ENCODE peak calls at places on chromosomes 3 and 15, in nine cellular contexts. N is omental fat pad; G is A549; E is thoracic aorta; Q is BJ; R is B cell; H is CD4-positive, alpha-beta T cell; O is K562; C is brain microvascular endothelial cell. I is an unnamed sample.

GRCh38 chr3:58404396-58404795 is 29.2 kb downstream of the PDHB start:
- DNase-seq in N (no peak), G (no peak), E (no peak), Q (no peak), R (no peak), H (no peak), O (no peak), C (peak; percentile 56), I (no peak)

GRCh38 chr15:83565553-83566159 is 88.3 kb upstream of the ADAMTSL3 start:
- DNase-seq in N (no peak), G (peak; percentile 39), E (no peak), Q (no peak), R (no peak), H (no peak), O (peak; percentile 30), C (peak; percentile 3), I (peak; percentile 33)

GRCh38 chr3:191997093-191997492 is 536.1 kb downstream of the PYDC2 start:
- DNase-seq in N (no peak), G (no peak), E (no peak), Q (no peak), R (no peak), H (no peak), O (no peak), C (no peak), I (no peak)

GRCh38 chr3:97821413-97821809 is 400 bp upstream of the CRYBG3 start:
- DNase-seq in N (no peak), G (no peak), E (peak; percentile 2), Q (no peak), R (no peak), H (peak; percentile 40), O (peak; percentile 4), C (peak; percentile 47), I (no peak)

GRCh38 chr3:41808152-41808551 is 153.8 kb downstream of the ULK4 start:
- DNase-seq in N (no peak), G (no peak), E (no peak), Q (peak; percentile 23), R (no peak), H (no peak), O (no peak), C (peak; percentile 75), I (no peak)

GRCh38 chr3:115227461-115227860 is 80.4 kb upstream of the ZBTB20 start:
- DNase-seq in N (no peak), G (no peak), E (no peak), Q (peak; percentile 88), R (no peak), H (no peak), O (no peak), C (no peak), I (no peak)

GRCh38 chr15:63979227-63979793 is 67.0 kb downstream of the DAPK2 start:
- DNase-seq in N (no peak), G (no peak), E (no peak), Q (no peak), R (no peak), H (no peak), O (no peak), C (no peak), I (no peak)

GRCh38 chr3:20683912-20684311 is 497.9 kb upstream of the SGO1 start:
- DNase-seq in N (no peak), G (no peak), E (no peak), Q (peak; percentile 71), R (no peak), H (no peak), O (no peak), C (peak; percentile 74), I (no peak)

GRCh38 chr3:191499307-191500125 is 38.6 kb downstream of the PYDC2 start:
- DNase-seq in N (no peak), G (no peak), E (no peak), Q (no peak), R (no peak), H (no peak), O (peak; percentile 12), C (peak; percentile 54), I (no peak)

GRCh38 chr3:197906850-197907187 is 43.2 kb upstream of the RPL35A start:
- DNase-seq in N (no peak), G (no peak), E (no peak), Q (no peak), R (no peak), H (no peak), O (no peak), C (no peak), I (no peak)

GRCh38 chr3:36709826-36710365 is 54.5 kb downstream of the DCLK3 start:
- DNase-seq in N (no peak), G (no peak), E (no peak), Q (no peak), R (no peak), H (no peak), O (no peak), C (no peak), I (no peak)

GRCh38 chr3:36710606-36711005 is 53.7 kb downstream of the DCLK3 start:
- DNase-seq in N (no peak), G (no peak), E (no peak), Q (no peak), R (no peak), H (no peak), O (no peak), C (no peak), I (no peak)

GRCh38 chr3:36709281-36709680 is 55.1 kb downstream of the DCLK3 start:
- DNase-seq in N (no peak), G (no peak), E (no peak), Q (no peak), R (no peak), H (no peak), O (no peak), C (no peak), I (no peak)

GRCh38 chr3:36705015-36705414 is 59.3 kb downstream of the DCLK3 start:
- DNase-seq in N (no peak), G (no peak), E (no peak), Q (no peak), R (no peak), H (no peak), O (no peak), C (no peak), I (no peak)

DNA sequence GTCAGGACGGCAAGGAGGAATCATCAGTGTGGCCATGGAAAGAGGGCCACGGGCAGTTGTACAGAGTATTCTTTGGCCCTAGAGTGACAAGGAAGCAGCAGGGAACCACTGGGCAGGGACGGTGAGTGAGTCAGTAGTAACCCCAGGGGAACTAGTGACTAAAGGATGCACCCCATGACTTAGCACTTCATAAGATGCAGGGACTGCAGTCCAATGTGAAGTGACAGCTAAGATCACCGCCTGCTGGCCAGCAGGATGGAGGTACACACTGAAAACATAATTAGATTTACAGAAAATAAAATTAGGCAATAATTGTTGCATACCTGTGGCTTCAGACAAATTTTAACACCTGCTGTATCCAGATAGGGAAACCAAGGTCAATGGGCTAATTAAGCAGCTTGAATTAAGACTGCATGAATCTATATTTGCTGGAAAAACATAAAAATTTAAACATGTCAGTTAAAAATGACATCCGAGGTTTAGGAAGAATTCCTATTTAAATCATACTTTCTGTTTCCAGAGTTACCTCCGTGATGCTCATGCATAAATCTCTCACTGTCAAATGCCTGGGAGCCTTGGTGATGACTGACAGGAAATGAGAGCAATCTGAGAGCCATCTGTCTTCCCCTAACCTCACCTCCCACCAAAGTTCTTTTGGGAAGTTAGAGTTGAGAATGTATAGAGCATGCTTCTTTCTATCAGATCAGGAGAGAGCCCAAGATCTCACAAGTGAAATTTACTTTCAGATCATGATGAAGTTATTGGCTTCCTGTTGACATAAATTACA is 56.5 kb downstream of the DCLK3 start:
- DNase-seq in N (no peak), G (peak; percentile 90), E (no peak), Q (no peak), R (no peak), H (no peak), O (peak; percentile 63), C (peak; percentile 84), I (no peak)
- TF ChIP-seq CTCF in N (no peak), G (peak; percentile 72), E (no peak), Q (peak; percentile 42), R (no peak), H (no peak), O (peak; percentile 66), C (peak; percentile 57), I (no peak)

GRCh38 chr3:156106721-156107373 is 13.5 kb upstream of the KCNAB1 start:
- DNase-seq in N (no peak), G (no peak), E (no peak), Q (no peak), R (no peak), H (no peak), O (no peak), C (no peak), I (no peak)
- TF ChIP-seq CTCF in N (no peak), G (no peak), E (no peak), Q (no peak), R (no peak), H (no peak), O (peak; percentile 8), C (peak; percentile 41), I (no peak)

GRCh38 chr3:61530355-61530754 is 31.0 kb upstream of the PTPRG start:
- DNase-seq in N (no peak), G (peak; percentile 29), E (no peak), Q (no peak), R (peak; percentile 4), H (no peak), O (no peak), C (peak; percentile 49), I (no peak)
- TF ChIP-seq CTCF in N (no peak), G (peak; percentile 36), E (peak; percentile 23), Q (peak; percentile 53), R (no peak), H (peak; percentile 43), O (peak; percentile 34), C (peak; percentile 72), I (peak; percentile 37)

GRCh38 chr15:99359760-99360159 is 108.5 kb downstream of the LRRC28 start:
- DNase-seq in N (no peak), G (no peak), E (no peak), Q (no peak), R (peak; percentile 15), H (no peak), O (no peak), C (no peak), I (no peak)

GRCh38 chr15:99366013-99366412 is 114.7 kb downstream of the LRRC28 start:
- DNase-seq in N (no peak), G (no peak), E (no peak), Q (no peak), R (no peak), H (no peak), O (no peak), C (no peak), I (no peak)

GRCh38 chr15:99365232-99365631 is 114.0 kb downstream of the LRRC28 start:
- DNase-seq in N (no peak), G (no peak), E (no peak), Q (no peak), R (no peak), H (no peak), O (no peak), C (no peak), I (peak; percentile 49)

GRCh38 chr15:99361541-99362185 is 110.4 kb downstream of the LRRC28 start:
- DNase-seq in N (no peak), G (peak; percentile 47), E (no peak), Q (no peak), R (no peak), H (no peak), O (peak; percentile 12), C (peak; percentile 14), I (no peak)
- TF ChIP-seq CTCF in N (no peak), G (peak; percentile 66), E (peak; percentile 28), Q (peak; percentile 52), R (peak; percentile 47), H (peak; percentile 32), O (peak; percentile 43), C (peak; percentile 60), I (no peak)

GRCh38 chr3:17431004-17431403 is 311.4 kb downstream of the TBC1D5 start:
- DNase-seq in N (no peak), G (peak; percentile 60), E (no peak), Q (no peak), R (peak; percentile 14), H (no peak), O (peak; percentile 25), C (no peak), I (peak; percentile 30)
- TF ChIP-seq CTCF in N (no peak), G (peak; percentile 70), E (peak; percentile 53), Q (peak; percentile 39), R (peak; percentile 67), H (peak; percentile 21), O (peak; percentile 77), C (peak; percentile 26), I (peak; percentile 22)

I was measured in GM13976.